ENCODE peak calls at places on chromosomes 5 and 9, in four cellular contexts. T is cardiac fibroblast, J is epithelial cell of proximal tubule, P is AG09309. L is an unnamed sample.

GRCh38 chr5:75356719-75357118 is 19.7 kb downstream of the HMGCR start:
- DNase-seq in T (no peak), J (no peak), P (no peak), L (no peak)

GRCh38 chr5:126351138-126351537 is 72.1 kb upstream of the GRAMD2B start:
- DNase-seq in P (peak), J (peak), T (peak), L (no peak)

GRCh38 chr9:16627967-16628366 is 242.5 kb downstream of the BNC2 start:
- DNase-seq in J (no peak), T (peak), P (peak), L (peak)

GRCh38 chr5:149911031-149911430 is 33.6 kb downstream of the PDE6A start:
- DNase-seq in T (no peak), J (no peak), P (no peak), L (no peak)

GRCh38 chr5:39638803-39639202 is 214.0 kb upstream of the DAB2 start:
- DNase-seq in T (no peak), P (no peak), J (no peak), L (no peak)

GRCh38 chr9:122777935-122778671 is 10.6 kb upstream of the OR5C1 start:
- DNase-seq in J (peak), T (peak), P (peak), L (no peak)

GRCh38 chr5:22572941-22573340 is 280.2 kb downstream of the CDH12 start:
- DNase-seq in J (no peak), T (no peak), P (no peak), L (no peak)

GRCh38 chr5:10902145-10902544 is 141.1 kb upstream of the DAP start:
- DNase-seq in P (no peak), J (peak), T (no peak), L (peak)

GRCh38 chr5:150562832-150563231 is 54.9 kb downstream of the NDST1 start:
- DNase-seq in P (no peak), J (no peak), T (peak), L (no peak)

GRCh38 chr5:154865466-154866184 is 7.2 kb downstream of the CNOT8 start:
- DNase-seq in J (no peak), T (peak), P (no peak), L (no peak)

GRCh38 chr5:87121315-87122170 is 146.1 kb upstream of the RASA1 start:
- DNase-seq in J (peak), P (peak), T (peak), L (peak)

GRCh38 chr5:139474815-139475791 is 4.3 kb downstream of the SMIM33 start:
- DNase-seq in T (peak), P (no peak), J (no peak), L (no peak)

GRCh38 chr9:8863064-8863463 is 1063.5 kb upstream of the DMAC1 start:
- DNase-seq in J (no peak), T (no peak), P (no peak), L (no peak)

GRCh38 chr9:83188272-83188671 is 125.3 kb upstream of the RASEF start:
- DNase-seq in P (no peak), J (no peak), T (no peak), L (no peak)

GRCh38 chr9:123020796-123021195 is 12.7 kb upstream of the GPR21 start:
- DNase-seq in T (no peak), P (no peak), J (no peak), L (no peak)

GRCh38 chr9:88233091-88233490 is 94.8 kb upstream of the SPATA31C2 start:
- DNase-seq in T (no peak), P (no peak), J (no peak), L (no peak)

GRCh38 chr9:96047741-96048115 is 172.2 kb downstream of the ERCC6L2 start:
- DNase-seq in T (no peak), P (no peak), J (no peak), L (no peak)

GRCh38 chr9:117247271-117247670 is 167.6 kb downstream of the ASTN2 start:
- DNase-seq in T (no peak), P (no peak), J (no peak), L (no peak)

GRCh38 chr5:81165493-81166119 is 67.5 kb upstream of the CKMT2 start:
- DNase-seq in P (no peak), J (peak), T (peak), L (peak)

GRCh38 chr5:109316631-109317030 is 93.1 kb downstream of the PJA2 start:
- DNase-seq in P (no peak), J (no peak), T (peak), L (no peak)

GRCh38 chr9:129567329-129567728 is 53.6 kb downstream of the C9orf50 start:
- DNase-seq in P (no peak), J (no peak), T (no peak), L (no peak)

GRCh38 chr5:76544268-76544926 is 78.8 kb downstream of the F2RL2 start:
- DNase-seq in P (no peak), J (peak), T (peak), L (peak)

GRCh38 chr9:127991757-127992274 is 11.0 kb upstream of the EEIG1 start:
- DNase-seq in P (no peak), T (no peak), J (no peak), L (no peak)

GRCh38 chr5:145218019-145218418 is 617.1 kb downstream of the PRELID2 start:
- DNase-seq in P (no peak), J (peak), T (no peak), L (no peak)

GRCh38 chr5:31996909-31997308 is 177.2 kb downstream of the GOLPH3 start:
- DNase-seq in T (no peak), P (no peak), J (no peak), L (no peak)

GRCh38 chr9:752681-753200 is 88.8 kb upstream of the DMRT1 start:
- DNase-seq in T (no peak), P (no peak), J (no peak), L (no peak)

GRCh38 chr5:72633649-72634048 is 126.4 kb upstream of the ZNF366 start:
- DNase-seq in J (no peak), P (peak), T (peak), L (peak)

GRCh38 chr5:102843997-102844396 is 88.9 kb downstream of the PAM start:
- DNase-seq in T (no peak), P (no peak), J (no peak), L (no peak)

GRCh38 chr9:4489562-4489918 is 728 bp upstream of the SLC1A1 start:
- DNase-seq in J (no peak), T (peak), P (no peak), L (no peak)

GRCh38 chr5:131386779-131387178 is 122.9 kb downstream of the CDC42SE2 start:
- DNase-seq in P (no peak), T (peak), J (peak), L (no peak)

GRCh38 chr9:137771580-137771979 is 106.0 kb upstream of the CACNA1B start:
- DNase-seq in J (no peak), T (no peak), P (no peak), L (no peak)

GRCh38 chr5:59483971-59484472 is 409.5 kb downstream of the PDE4D start:
- DNase-seq in T (no peak), J (peak), P (no peak), L (peak)

GRCh38 chr5:174424219-174425053 is 299.9 kb upstream of the MSX2 start:
- DNase-seq in J (no peak), P (no peak), T (no peak), L (no peak)
- TF ChIP-seq CTCF in J (no peak), P (peak), T (no peak), L (peak)

DNA sequence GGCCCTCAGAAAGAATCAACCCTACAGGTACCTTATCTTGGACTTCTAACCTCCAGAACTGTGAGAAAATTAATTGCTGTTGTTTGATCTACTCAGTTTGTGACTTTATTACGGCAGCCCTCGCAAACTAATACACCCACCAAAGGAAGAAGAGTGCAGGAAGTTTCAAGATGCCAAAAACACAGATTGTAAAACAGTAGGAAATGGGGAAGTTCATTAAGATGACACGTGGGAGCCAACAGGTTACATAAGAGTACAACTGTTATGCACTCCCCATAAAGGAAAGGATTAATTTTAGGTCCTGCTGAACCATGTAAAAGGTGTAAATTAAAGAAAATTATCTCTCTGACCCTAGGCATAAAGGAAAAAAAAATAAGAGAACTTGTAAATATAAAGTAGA is 294.3 kb downstream of the EPB41L4A start:
- DNase-seq in J (no peak), P (no peak), T (no peak), L (no peak)
- H3K4me3 ChIP-seq in J (no peak), P (no peak), T (no peak), L (no peak)

GRCh38 chr5:55682071-55682470 is 30.1 kb downstream of the SLC38A9 start:
- DNase-seq in P (no peak), J (no peak), T (no peak), L (no peak)
- TF ChIP-seq CTCF in P (no peak), J (no peak), T (no peak), L (no peak)

GRCh38 chr5:107888541-107888940 is 217.8 kb upstream of the EFNA5 start:
- DNase-seq in P (no peak), T (no peak), J (no peak), L (no peak)

GRCh38 chr5:107885601-107886000 is 214.9 kb upstream of the EFNA5 start:
- DNase-seq in J (no peak), P (no peak), T (no peak), L (no peak)

GRCh38 chr5:107887181-107887580 is 216.4 kb upstream of the EFNA5 start:
- DNase-seq in J (no peak), T (no peak), P (no peak), L (no peak)

GRCh38 chr5:107889387-107889786 is 218.7 kb upstream of the EFNA5 start:
- DNase-seq in P (no peak), T (no peak), J (no peak), L (no peak)

GRCh38 chr5:107887587-107887986 is 216.8 kb upstream of the EFNA5 start:
- DNase-seq in T (no peak), J (no peak), P (no peak), L (no peak)
- H3K4me3 ChIP-seq in T (no peak), J (no peak), P (no peak), L (no peak)